ENCODE peak calls at places on chromosomes 3 and 15, in four cellular contexts. M is endodermal cell, S is GM06990, L is colonic mucosa. X is an unnamed sample.

GRCh38 chr15:91517491-91518200 is 335.9 kb upstream of the SLCO3A1 start:
- DNase-seq in M (no peak), S (no peak), L (no peak), X (no peak)

GRCh38 chr3:123634149-123635051 is 49.5 kb upstream of the HACD2 start:
- DNase-seq in M (peak; percentile 57), S (no peak), L (no peak), X (no peak)

GRCh38 chr15:49155834-49156627 is 632 bp upstream of the COPS2 start:
- DNase-seq in M (peak; percentile 53), S (no peak), L (no peak), X (peak; percentile 9)

GRCh38 chr15:55799287-55800212 is 56.6 kb upstream of the PRTG start:
- DNase-seq in M (peak; percentile 93), S (no peak), L (peak; percentile 36), X (peak; percentile 62)

GRCh38 chr3:37992271-37993066 is 1.9 kb downstream of the VILL start:
- DNase-seq in M (peak; percentile 72), S (no peak), L (peak; percentile 84), X (no peak)

GRCh38 chr3:72629191-72629611 is 219.0 kb downstream of the SHQ1 start:
- DNase-seq in M (no peak), S (peak; percentile 22), L (no peak), X (peak; percentile 25)

GRCh38 chr3:176992565-176992964 is 204.7 kb downstream of the TBL1XR1 start:
- DNase-seq in M (no peak), S (no peak), L (no peak), X (no peak)

GRCh38 chr3:1172642-1173041 is 79.8 kb downstream of the CNTN6 start:
- DNase-seq in M (no peak), S (no peak), L (no peak), X (no peak)

GRCh38 chr15:83604549-83604948 is 49.4 kb upstream of the ADAMTSL3 start:
- DNase-seq in M (no peak), S (no peak), L (no peak), X (no peak)

GRCh38 chr3:121705541-121705940 is 44.0 kb downstream of the GOLGB1 start:
- DNase-seq in M (no peak), S (no peak), L (no peak), X (no peak)

DNA sequence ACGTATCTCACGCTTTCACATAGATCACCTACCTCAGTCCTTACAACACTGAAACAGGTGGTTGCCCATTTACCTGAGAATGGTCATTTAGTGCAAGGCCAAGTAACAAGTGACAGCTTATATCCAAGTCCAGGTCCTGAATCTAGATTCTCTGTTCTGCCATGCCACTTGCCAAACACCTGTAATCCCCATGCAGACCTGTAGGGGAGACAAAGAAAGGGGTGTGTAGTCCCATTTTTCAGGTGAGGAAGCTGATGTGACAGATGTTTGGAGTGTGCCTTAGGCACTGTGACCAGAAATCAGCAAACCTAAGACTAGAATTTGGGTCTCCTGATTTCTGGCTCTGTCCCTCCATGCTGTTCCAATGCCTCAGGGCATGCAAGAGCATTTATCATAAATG is 12.7 kb downstream of the ZNF35 start:
- DNase-seq in M (no peak), S (no peak), L (no peak), X (no peak)
- TF ChIP-seq CTCF in M (peak; percentile 59), S (peak; percentile 6), L (no peak), X (no peak)

GRCh38 chr15:20345401-20345958 is 196.1 kb downstream of the GOLGA6L6 start:
- DNase-seq in M (no peak), S (no peak), L (no peak), X (no peak)

GRCh38 chr15:20340331-20340811 is 201.2 kb downstream of the GOLGA6L6 start:
- DNase-seq in M (peak; percentile 77), S (peak; percentile 30), L (no peak), X (peak; percentile 47)

GRCh38 chr15:20341901-20342605 is 199.5 kb downstream of the GOLGA6L6 start:
- DNase-seq in M (peak; percentile 85), S (no peak), L (no peak), X (no peak)

GRCh38 chr15:20344601-20345400 is 196.8 kb downstream of the GOLGA6L6 start:
- DNase-seq in M (no peak), S (no peak), L (no peak), X (no peak)

DNA sequence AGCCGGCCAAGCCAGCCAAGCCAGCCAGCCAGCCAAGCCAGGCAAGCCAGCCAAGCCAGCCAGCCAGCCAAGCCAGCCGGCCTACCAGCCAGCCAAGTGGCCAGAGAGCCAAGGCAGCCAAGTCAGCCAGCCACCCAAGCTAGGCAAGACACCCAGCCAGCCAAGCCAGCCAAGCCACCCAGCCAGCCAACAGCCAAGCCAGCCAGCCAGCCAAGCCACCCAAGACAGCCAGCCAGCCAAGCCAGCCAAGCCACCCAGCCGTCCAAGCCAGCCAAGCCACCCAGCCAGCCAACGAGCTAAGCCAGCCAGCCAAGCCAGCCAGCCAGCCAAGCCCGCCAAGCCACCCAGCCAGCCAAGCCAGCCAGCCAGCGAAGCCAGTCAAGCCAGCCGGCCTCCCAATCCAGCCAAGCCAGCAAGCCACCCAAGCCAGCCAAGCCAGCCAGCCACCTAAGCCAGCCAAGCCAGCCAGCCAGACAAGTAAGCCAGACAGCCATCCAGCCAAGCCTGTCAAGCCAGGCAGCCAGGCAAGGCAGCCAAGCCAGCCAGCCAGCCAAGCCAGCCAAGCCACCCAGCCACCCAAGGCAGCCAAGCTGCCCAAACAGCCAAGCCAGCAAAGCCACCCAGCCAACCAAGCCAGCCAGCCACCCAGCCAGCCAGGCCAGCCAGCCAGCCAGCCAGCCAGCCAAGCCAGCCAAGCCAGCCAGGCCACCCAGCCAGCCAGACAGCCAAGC is 200.5 kb downstream of the GOLGA6L6 start:
- DNase-seq in M (peak; percentile 86), S (no peak), L (no peak), X (peak; percentile 46)
- H3K4me3 ChIP-seq in M (peak overlapping the region; percentile 2), S (no peak overlapping the region), L (no peak overlapping the region), X (no peak overlapping the region)

GRCh38 chr15:60134609-60135008 is 130.5 kb downstream of the FOXB1 start:
- DNase-seq in M (no peak), S (no peak), L (no peak), X (no peak)
- TF ChIP-seq CTCF in M (peak; percentile 41), S (peak; percentile 38), L (no peak), X (peak; percentile 20)

GRCh38 chr3:119794971-119795612 is 13.2 kb downstream of the NR1I2 start:
- DNase-seq in M (peak; percentile 89), S (no peak), L (peak; percentile 91), X (no peak)
- H3K4me3 ChIP-seq in M (peak overlapping the region; percentile 21), S (no peak overlapping the region), L (no peak overlapping the region), X (no peak overlapping the region)

DNA sequence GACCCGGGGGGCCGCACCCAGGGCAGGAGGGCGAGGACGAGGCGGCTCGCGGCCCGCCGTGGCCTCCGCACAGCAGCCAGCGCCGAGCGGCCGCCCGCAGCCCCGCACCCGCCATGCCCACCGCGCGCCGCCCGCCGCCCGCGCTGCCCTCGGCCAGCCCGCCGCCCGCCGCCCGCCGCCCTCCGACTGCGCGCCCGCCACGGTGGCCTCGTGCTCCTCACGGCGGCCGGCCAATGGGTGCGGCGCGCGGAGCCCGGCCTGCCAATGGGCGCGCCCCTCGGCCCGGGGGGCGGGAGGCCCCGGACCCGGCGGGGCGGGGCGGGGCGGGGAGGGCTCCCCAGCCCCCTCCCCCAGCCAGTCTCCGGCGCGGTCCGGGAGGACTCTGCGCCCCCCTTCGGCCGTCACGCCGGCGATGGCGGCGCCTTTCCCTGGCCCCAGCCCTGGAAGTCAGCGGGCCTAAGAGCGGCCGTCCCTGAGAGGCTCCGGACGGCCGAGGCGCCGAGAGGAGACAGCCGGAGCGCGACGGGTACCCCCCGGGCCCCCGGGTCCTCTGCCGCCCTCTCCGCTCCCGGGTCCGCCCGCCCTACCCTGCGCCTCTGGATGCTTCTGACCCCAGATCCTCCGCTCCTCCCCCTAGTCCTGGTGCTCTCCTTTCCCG is at the start of gene NT5DC2:
- DNase-seq in M (peak; percentile 84), S (peak; percentile 77), L (peak; percentile 66), X (peak; percentile 83)
- TF ChIP-seq CTCF in M (peak; percentile 29), S (peak; percentile 2), L (no peak), X (no peak)

DNA sequence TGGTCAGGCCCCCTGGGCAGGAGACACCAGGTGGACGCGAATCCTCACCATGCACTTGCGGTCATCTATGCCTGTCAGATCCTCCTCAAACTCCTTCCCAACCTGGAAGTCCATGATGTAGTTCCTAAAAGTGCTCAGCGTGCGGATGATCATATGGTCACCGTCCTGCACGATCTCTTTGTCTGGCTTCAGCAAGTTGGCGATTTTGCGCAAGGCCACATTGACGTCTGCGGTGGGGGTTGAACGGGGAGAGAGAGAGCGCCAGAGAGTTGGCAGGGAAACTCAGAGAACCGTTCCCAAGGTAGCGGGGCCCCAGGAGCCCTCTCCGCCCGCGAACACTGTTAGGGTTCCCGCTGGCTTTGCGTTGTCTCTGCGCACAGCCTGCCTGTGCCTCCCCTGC is 809 bp downstream of the RBP1 start:
- DNase-seq in M (peak; percentile 72), S (no peak), L (peak; percentile 29), X (no peak)
- H3K4me3 ChIP-seq in M (peak overlapping the region; percentile 87), S (no peak overlapping the region), L (peak overlapping the region; percentile 47), X (no peak overlapping the region)

GRCh38 chr3:134642445-134643149 is 8.2 kb downstream of the KY start:
- DNase-seq in M (peak; percentile 60), S (no peak), L (no peak), X (no peak)

GRCh38 chr3:134641671-134642300 is 9.0 kb downstream of the KY start:
- DNase-seq in M (peak; percentile 77), S (no peak), L (peak; percentile 6), X (no peak)

GRCh38 chr3:134643150-134643675 is 7.6 kb downstream of the KY start:
- DNase-seq in M (peak; percentile 62), S (no peak), L (no peak), X (no peak)

GRCh38 chr3:134640378-134640777 is 10.4 kb downstream of the KY start:
- DNase-seq in M (peak; percentile 37), S (no peak), L (peak; percentile 1), X (no peak)

DNA sequence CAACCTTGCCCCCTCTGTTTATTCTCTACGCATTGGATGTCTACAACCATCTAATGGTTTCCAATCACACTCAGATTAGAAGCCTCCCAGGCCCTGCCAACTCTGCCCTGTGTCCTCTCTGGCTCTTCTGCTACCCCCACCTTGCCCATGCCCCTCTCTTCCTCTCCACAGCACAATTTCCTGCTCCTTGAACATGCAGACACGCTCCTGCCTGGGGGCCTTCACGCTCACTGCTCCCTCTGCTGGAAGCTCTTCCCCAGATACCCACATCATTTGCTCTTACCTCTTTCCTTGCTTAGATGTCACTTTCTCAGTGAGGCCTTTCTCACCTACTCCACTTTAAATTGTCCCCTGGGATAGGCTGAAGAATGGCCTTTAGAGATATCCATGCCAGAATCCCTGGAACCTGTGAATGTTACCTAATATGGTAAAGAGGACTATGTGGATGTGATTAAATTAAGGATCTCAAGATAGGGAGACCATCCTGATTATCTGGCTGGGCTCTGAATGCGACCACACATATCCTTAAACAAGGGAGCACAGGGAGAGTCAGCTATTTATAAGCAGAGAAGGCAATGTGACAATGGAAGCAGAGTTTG is 9.9 kb downstream of the KY start:
- DNase-seq in M (peak; percentile 91), S (no peak), L (peak; percentile 22), X (peak; percentile 46)
- TF ChIP-seq CTCF in M (peak; percentile 86), S (peak; percentile 69), L (peak; percentile 27), X (peak; percentile 44)